ENCODE peak calls at places on chromosomes 16 and 17, in ten cellular contexts. J is foreskin fibroblast, B is cardiac muscle cell, A is AG04449, V is H9, Q is GM23338, M is left lung, H is astrocyte of the spinal cord, C is omental fat pad, O is heart left ventricle. S is an unnamed sample.

GRCh38 chr17:19630651-19631050 is 17.9 kb upstream of the ALDH3A2 start:
- DNase-seq in J (peak; percentile 17), B (no peak), A (no peak), V (no peak), Q (no peak), M (no peak), H (no peak), C (no peak), O (no peak), S (no peak)

GRCh38 chr16:84165746-84166145 is 20.6 kb downstream of the DNAAF1 start:
- DNase-seq in J (no peak), B (no peak), A (no peak), V (no peak), Q (no peak), M (no peak), H (no peak), C (no peak), O (no peak), S (no peak)

GRCh38 chr16:88885693-88886253 is 19.3 kb upstream of the PABPN1L start:
- DNase-seq in J (no peak), B (no peak), A (no peak), V (no peak), Q (no peak), M (no peak), H (no peak), C (no peak), O (no peak), S (no peak)

GRCh38 chr16:57694191-57694555 is 433 bp upstream of the DRC7 start:
- DNase-seq in J (no peak), B (no peak), A (no peak), V (no peak), Q (no peak), M (no peak), H (no peak), C (no peak), O (no peak), S (no peak)

GRCh38 chr17:60135951-60136666 is 13.7 kb upstream of the CA4 start:
- DNase-seq in J (no peak), B (no peak), A (no peak), V (no peak), Q (peak; percentile 8), M (peak; percentile 16), H (no peak), C (no peak), O (no peak), S (peak; percentile 9)

GRCh38 chr17:62720126-62720850 is 87.8 kb downstream of the MARCHF10 start:
- DNase-seq in J (no peak), B (no peak), A (no peak), V (peak; percentile 44), Q (peak; percentile 66), M (no peak), H (no peak), C (no peak), O (no peak), S (no peak)

GRCh38 chr16:85428899-85429775 is 184.0 kb upstream of the GSE1 start:
- DNase-seq in J (no peak), B (no peak), A (no peak), V (no peak), Q (no peak), M (peak; percentile 25), H (no peak), C (no peak), O (no peak), S (no peak)

GRCh38 chr16:3804426-3805016 is 76.0 kb downstream of the CREBBP start:
- DNase-seq in J (no peak), B (no peak), A (no peak), V (no peak), Q (no peak), M (no peak), H (no peak), C (no peak), O (no peak), S (no peak)

GRCh38 chr17:75595919-75596310 is 8.3 kb downstream of the MYO15B start:
- DNase-seq in J (no peak), B (no peak), A (no peak), V (peak; percentile 27), Q (no peak), M (no peak), H (no peak), C (no peak), O (no peak), S (no peak)

DNA sequence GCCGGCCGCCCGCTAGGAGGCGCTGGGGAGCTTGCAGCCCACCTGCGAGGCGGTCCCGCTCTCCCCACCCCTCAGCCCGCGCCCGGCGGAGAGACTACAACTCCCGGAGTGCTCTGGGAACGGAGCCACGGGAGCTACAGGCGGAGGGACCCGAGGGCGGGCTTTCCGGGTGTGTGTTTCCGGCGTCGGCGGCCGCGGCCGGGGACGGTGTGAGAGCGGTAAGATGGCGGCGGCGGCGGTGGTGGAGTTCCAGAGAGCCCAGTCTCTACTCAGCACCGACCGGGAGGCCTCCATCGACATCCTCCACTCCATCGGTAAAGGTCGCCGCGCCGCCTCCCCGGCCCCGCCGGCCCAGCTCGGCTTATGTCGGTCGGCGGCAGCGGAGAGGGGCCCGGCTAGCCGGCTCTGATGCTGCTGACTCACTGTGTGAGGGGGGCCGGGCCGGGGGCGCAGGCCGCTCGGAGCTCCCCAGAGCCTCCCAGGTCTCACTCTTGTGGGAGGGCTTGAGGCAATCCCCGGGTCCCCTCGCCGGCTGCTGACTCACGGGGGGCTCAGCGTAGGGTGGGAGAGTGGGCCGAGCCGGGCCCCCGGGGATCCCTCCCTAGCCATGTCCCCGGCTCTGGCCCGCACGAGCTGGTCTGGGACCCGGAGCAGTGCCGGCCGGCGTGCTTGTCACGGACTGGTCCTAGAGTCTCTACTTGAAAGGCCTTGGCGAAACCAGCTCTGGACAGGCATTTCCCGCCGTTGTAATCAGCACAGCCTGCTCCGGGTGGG is at the start of gene PSMD11:
- DNase-seq in J (peak; percentile 99), B (peak; percentile 98), A (peak; percentile 60), V (peak; percentile 100), Q (peak; percentile 99), M (peak; percentile 98), H (peak; percentile 97), C (peak; percentile 92), O (peak; percentile 98), S (peak; percentile 100)
- TF ChIP-seq CTCF in J (peak; percentile 79), B (peak; percentile 84), A (peak; percentile 95), V (peak; percentile 99), Q (peak; percentile 87), M (peak; percentile 82), H (peak; percentile 88), C (no peak), O (peak; percentile 94), S (peak; percentile 90)

GRCh38 chr16:8963010-8963824 is 489 bp downstream of the USP7 start:
- DNase-seq in J (peak; percentile 46), B (peak; percentile 44), A (no peak), V (no peak), Q (no peak), M (no peak), H (no peak), C (no peak), O (no peak), S (no peak)
- TF ChIP-seq CTCF in J (no peak), B (no peak), A (no peak), V (no peak), Q (no peak), M (no peak), H (no peak), C (no peak), O (no peak), S (no peak)

GRCh38 chr16:28105954-28106353 is 42.4 kb upstream of the GSG1L start:
- DNase-seq in J (no peak), B (no peak), A (no peak), V (no peak), Q (no peak), M (peak; percentile 16), H (no peak), C (no peak), O (no peak), S (no peak)

GRCh38 chr16:28107232-28107631 is 43.7 kb upstream of the GSG1L start:
- DNase-seq in J (no peak), B (no peak), A (no peak), V (no peak), Q (no peak), M (peak; percentile 6), H (no peak), C (no peak), O (no peak), S (no peak)

GRCh38 chr16:28104404-28104803 is 40.9 kb upstream of the GSG1L start:
- DNase-seq in J (no peak), B (no peak), A (no peak), V (no peak), Q (no peak), M (peak; percentile 20), H (no peak), C (no peak), O (no peak), S (no peak)

GRCh38 chr16:28105297-28105696 is 41.8 kb upstream of the GSG1L start:
- DNase-seq in J (no peak), B (no peak), A (no peak), V (no peak), Q (no peak), M (no peak), H (no peak), C (no peak), O (no peak), S (no peak)

DNA sequence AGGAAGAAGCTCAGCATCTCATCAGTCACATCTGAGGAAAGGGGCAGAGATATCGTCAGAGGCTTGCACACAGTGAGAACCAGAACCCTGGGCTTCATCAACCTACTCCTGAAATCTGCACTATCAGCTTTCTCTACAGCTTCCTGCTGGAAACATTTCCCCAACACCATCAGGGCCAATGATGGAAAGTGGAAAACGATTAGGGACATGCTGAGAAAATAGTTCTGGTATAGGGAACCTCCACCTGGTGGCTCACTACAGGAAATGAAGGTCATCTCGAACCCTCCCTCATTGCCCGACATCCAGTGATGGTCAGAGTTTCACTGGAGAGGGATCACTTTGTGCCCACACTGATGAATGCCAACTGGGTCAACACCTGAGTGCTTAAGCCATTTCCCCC is 43.0 kb upstream of the GSG1L start:
- DNase-seq in J (no peak), B (no peak), A (no peak), V (no peak), Q (no peak), M (peak; percentile 20), H (no peak), C (no peak), O (no peak), S (no peak)
- TF ChIP-seq CTCF in J (no peak), B (no peak), A (no peak), V (no peak), Q (no peak), M (no peak), H (no peak), C (no peak), O (no peak), S (no peak)

DNA sequence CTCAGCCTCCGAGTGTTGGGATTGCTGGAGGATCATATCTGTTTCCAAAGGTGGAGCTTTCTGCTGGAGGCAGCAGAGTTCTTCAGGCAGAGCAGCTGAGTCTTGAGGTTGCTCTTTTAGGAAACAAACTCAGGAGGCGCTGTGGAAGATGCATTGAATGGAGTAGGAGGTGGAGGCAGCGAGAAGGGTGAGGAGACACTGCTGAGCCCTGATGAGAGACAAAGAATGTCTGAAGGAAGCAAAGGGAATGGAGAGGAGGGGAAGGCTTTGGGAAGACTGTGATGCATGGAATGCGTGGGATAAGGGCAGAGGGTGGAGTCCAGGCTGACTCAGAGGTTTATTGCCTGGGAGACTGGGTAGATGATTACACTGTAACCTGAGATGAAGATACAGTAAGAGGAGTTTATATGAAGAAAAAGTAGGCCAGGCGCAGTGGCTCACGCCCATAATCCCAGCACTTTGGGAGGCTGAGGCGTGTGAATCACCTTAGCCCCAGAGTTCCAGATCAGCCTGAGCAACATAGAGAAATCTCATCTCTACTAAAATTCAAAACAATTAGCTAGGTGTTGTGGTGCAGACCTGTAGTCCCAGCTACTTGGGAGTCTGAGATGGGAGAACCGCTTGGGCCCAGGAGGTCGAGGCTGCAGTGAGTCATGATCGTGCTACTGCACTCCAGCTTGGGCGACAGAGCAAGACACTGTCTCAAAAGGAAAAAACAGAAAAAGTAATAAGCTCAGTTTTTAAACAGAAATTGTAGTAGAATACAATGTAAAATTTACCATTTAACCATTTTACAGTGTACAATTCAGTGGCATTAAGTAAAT is 17.8 kb upstream of the TMEM219 start:
- DNase-seq in J (peak; percentile 97), B (peak; percentile 27), A (peak; percentile 95), V (peak; percentile 80), Q (peak; percentile 80), M (peak; percentile 55), H (peak; percentile 98), C (peak; percentile 23), O (no peak), S (no peak)
- TF ChIP-seq CTCF in J (peak; percentile 55), B (peak; percentile 53), A (peak; percentile 41), V (peak; percentile 56), Q (peak; percentile 40), M (no peak), H (peak; percentile 50), C (no peak), O (no peak), S (no peak)

S was measured in glutamatergic neuron.